ENCODE peak calls at places on chromosomes 4 and X, in four cellular contexts. R is K562, F is HepG2, K is SK-N-SH. M is an unnamed sample.

GRCh38 chr4:52983563-52984303 is 121.6 kb downstream of the RASL11B start:
- DNase-seq in R (peak; percentile 67), F (peak; percentile 67), K (peak; percentile 49), M (peak; percentile 50)

GRCh38 chr4:13559414-13559813 is 15.1 kb upstream of the NKX3-2 start:
- DNase-seq in R (no peak), F (no peak), K (no peak), M (no peak)

GRCh38 chr4:101696276-101697010 is 94.1 kb upstream of the BANK1 start:
- DNase-seq in R (no peak), F (no peak), K (no peak), M (no peak)

GRCh38 chr4:680931-681645 is 6.7 kb downstream of the MYL5 start:
- DNase-seq in R (peak; percentile 87), F (no peak), K (peak; percentile 94), M (no peak)

GRCh38 chr4:40856836-40857362 is 107.1 kb downstream of the NSUN7 start:
- DNase-seq in R (peak; percentile 43), F (no peak), K (peak; percentile 96), M (no peak)

GRCh38 chr4:72186714-72187113 is 154.9 kb downstream of the NPFFR2 start:
- DNase-seq in R (no peak), F (no peak), K (no peak), M (no peak)

GRCh38 chr4:148029781-148030180 is 297.9 kb downstream of the ARHGAP10 start:
- DNase-seq in R (no peak), F (no peak), K (no peak), M (no peak)

GRCh38 chr4:89305712-89306437 is 1.7 kb downstream of the GPRIN3 start:
- DNase-seq in R (no peak), F (no peak), K (no peak), M (no peak)

GRCh38 chr4:67292649-67293048 is 252.7 kb downstream of the CENPC start:
- DNase-seq in R (no peak), F (no peak), K (no peak), M (no peak)

GRCh38 chr4:138053601-138054322 is 188.4 kb downstream of the SLC7A11 start:
- DNase-seq in R (peak; percentile 11), F (no peak), K (peak; percentile 46), M (peak; percentile 61)

GRCh38 chr4:183443609-183444148 is 757 bp upstream of the CDKN2AIP start:
- DNase-seq in R (peak; percentile 66), F (no peak), K (no peak), M (no peak)

GRCh38 chr4:187504974-187505797 is 490.4 kb upstream of the ZFP42 start:
- DNase-seq in R (peak; percentile 3), F (no peak), K (no peak), M (no peak)

GRCh38 chr4:111045992-111046391 is 423.1 kb upstream of the PITX2 start:
- DNase-seq in R (no peak), F (no peak), K (no peak), M (no peak)

GRCh38 chr4:75555294-75556164 is at the start of gene ODAPH:
- DNase-seq in R (peak; percentile 25), F (no peak), K (no peak), M (no peak)

GRCh38 chrX:39157796-39158195 is 356.5 kb downstream of the MID1IP1 start:
- DNase-seq in R (no peak), F (no peak), K (no peak), M (no peak)

GRCh38 chr4:38815879-38816782 is 11.5 kb upstream of the TLR1 start:
- DNase-seq in R (no peak), F (no peak), K (no peak), M (no peak)

GRCh38 chr4:20395160-20395773 is 143.6 kb downstream of the SLIT2 start:
- DNase-seq in R (peak; percentile 40), F (peak; percentile 32), K (no peak), M (peak; percentile 37)

GRCh38 chr4:121950680-121951569 is 935 bp downstream of the TRPC3 start:
- DNase-seq in R (no peak), F (no peak), K (peak; percentile 44), M (no peak)

GRCh38 chrX:152988536-152989291 is 5.2 kb downstream of the PNMA5 start:
- DNase-seq in R (no peak), F (no peak), K (no peak), M (no peak)

GRCh38 chr4:8010618-8011017 is 71.0 kb upstream of the AFAP1 start:
- DNase-seq in R (no peak), F (peak; percentile 41), K (peak; percentile 96), M (no peak)

GRCh38 chr4:4554234-4554633 is 12.4 kb upstream of the STX18 start:
- DNase-seq in R (no peak), F (no peak), K (no peak), M (no peak)

GRCh38 chr4:8050555-8051206 is 107.9 kb downstream of the ABLIM2 start:
- DNase-seq in R (peak; percentile 29), F (peak; percentile 92), K (peak; percentile 88), M (no peak)

GRCh38 chr4:116925900-116926457 is 159.4 kb downstream of the TRAM1L1 start:
- DNase-seq in R (no peak), F (no peak), K (peak; percentile 69), M (no peak)

GRCh38 chr4:16896871-16897270 is 1.6 kb downstream of the LDB2 start:
- DNase-seq in R (no peak), F (no peak), K (no peak), M (no peak)

GRCh38 chr4:53507671-53508286 is 83.5 kb downstream of the LNX1 start:
- DNase-seq in R (peak; percentile 38), F (peak; percentile 30), K (no peak), M (no peak)

GRCh38 chrX:149837639-149838038 is 43.3 kb upstream of the MAGEA8 start:
- DNase-seq in R (no peak), F (no peak), K (no peak), M (no peak)

GRCh38 chr4:174628206-174628605 is 105.9 kb upstream of the HPGD start:
- DNase-seq in R (no peak), F (no peak), K (no peak), M (no peak)

GRCh38 chrX:10467793-10468192 is 152.6 kb downstream of the MID1 start:
- DNase-seq in R (no peak), F (no peak), K (no peak), M (no peak)

GRCh38 chr4:177511611-177512010 is 69.4 kb upstream of the AGA start:
- DNase-seq in R (no peak), F (no peak), K (no peak), M (peak; percentile 27)

GRCh38 chr4:81255524-81255923 is 40.5 kb upstream of the PRKG2 start:
- DNase-seq in R (no peak), F (no peak), K (no peak), M (no peak)

GRCh38 chr4:64581422-64581821 is 172.2 kb upstream of the TECRL start:
- DNase-seq in R (no peak), F (no peak), K (no peak), M (no peak)

GRCh38 chrX:15607067-15607466 is 6.3 kb upstream of the ACE2 start:
- DNase-seq in R (no peak), F (no peak), K (no peak), M (no peak)

GRCh38 chr4:41644288-41644914 is 104.1 kb downstream of the PHOX2B start:
- DNase-seq in R (peak; percentile 60), F (peak; percentile 3), K (peak; percentile 75), M (no peak)

GRCh38 chrX:49712577-49712976 is 16.8 kb upstream of the PAGE1 start:
- DNase-seq in R (no peak), F (no peak), K (no peak), M (no peak)

GRCh38 chr4:6416518-6417286 is 55.7 kb downstream of the PPP2R2C start:
- DNase-seq in R (no peak), F (no peak), K (peak; percentile 85), M (no peak)

GRCh38 chr4:8379281-8379680 is 61.2 kb downstream of the ACOX3 start:
- DNase-seq in R (no peak), F (no peak), K (no peak), M (no peak)

GRCh38 chr4:123785515-123785914 is 388.9 kb downstream of the SPRY1 start:
- DNase-seq in R (no peak), F (no peak), K (no peak), M (no peak)

GRCh38 chr4:175951794-175952193 is 113.8 kb upstream of the WDR17 start:
- DNase-seq in R (no peak), F (no peak), K (no peak), M (no peak)

GRCh38 chr4:98658287-98659105 is at the start of gene TSPAN5:
- DNase-seq in R (peak; percentile 61), F (peak; percentile 12), K (peak; percentile 95), M (peak; percentile 64)

GRCh38 chr4:98653006-98653405 is 5.4 kb downstream of the TSPAN5 start:
- DNase-seq in R (no peak), F (no peak), K (no peak), M (no peak)

GRCh38 chr4:98657531-98658286 is 702 bp downstream of the TSPAN5 start:
- DNase-seq in R (peak; percentile 8), F (no peak), K (peak; percentile 87), M (no peak)

GRCh38 chr4:98656443-98656842 is 2.0 kb downstream of the TSPAN5 start:
- DNase-seq in R (no peak), F (no peak), K (peak; percentile 21), M (no peak)

GRCh38 chr4:98653890-98654867 is 4.2 kb downstream of the TSPAN5 start:
- DNase-seq in R (no peak), F (no peak), K (no peak), M (peak; percentile 64)
- TF ChIP-seq ELF1 in R (no peak), F (no peak), K (peak; percentile 40), M (no peak)

GRCh38 chr4:68873218-68873502 is 57.4 kb downstream of the UGT2B10 start:
- DNase-seq in R (no peak), F (no peak), K (no peak), M (no peak)
- H3K4me1 ChIP-seq in R (no peaks in the 10 kb centered on the region), F (peaks cover 59% of the 10 kb centered on the region), K (no peaks in the 10 kb centered on the region), M (no peaks in the 10 kb centered on the region)

DNA sequence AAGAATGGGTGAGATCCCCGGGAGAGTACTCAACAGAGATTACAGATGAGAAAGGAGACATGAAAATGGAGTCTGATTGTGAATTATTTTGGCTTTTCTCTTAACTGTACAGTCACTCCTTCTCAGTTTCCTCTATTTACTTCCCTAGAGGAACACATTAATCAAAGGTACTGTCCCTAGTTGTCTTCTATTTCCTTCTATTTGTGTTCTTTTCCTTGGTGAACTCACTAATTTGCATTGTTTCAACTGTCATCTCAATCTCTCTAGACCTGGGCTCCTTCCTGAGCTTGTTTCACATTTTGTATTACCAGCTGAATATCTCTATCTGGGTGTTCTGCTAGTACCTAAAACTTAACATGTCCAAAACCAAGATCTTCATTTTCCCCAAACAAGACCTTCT is 59.8 kb downstream of the ABCB7 start:
- DNase-seq in R (no peak), F (no peak), K (no peak), M (no peak)
- H2AFZ ChIP-seq in R (no peak overlapping the region), F (no peak overlapping the region), K (no peak overlapping the region), M (no peak overlapping the region)

DNA sequence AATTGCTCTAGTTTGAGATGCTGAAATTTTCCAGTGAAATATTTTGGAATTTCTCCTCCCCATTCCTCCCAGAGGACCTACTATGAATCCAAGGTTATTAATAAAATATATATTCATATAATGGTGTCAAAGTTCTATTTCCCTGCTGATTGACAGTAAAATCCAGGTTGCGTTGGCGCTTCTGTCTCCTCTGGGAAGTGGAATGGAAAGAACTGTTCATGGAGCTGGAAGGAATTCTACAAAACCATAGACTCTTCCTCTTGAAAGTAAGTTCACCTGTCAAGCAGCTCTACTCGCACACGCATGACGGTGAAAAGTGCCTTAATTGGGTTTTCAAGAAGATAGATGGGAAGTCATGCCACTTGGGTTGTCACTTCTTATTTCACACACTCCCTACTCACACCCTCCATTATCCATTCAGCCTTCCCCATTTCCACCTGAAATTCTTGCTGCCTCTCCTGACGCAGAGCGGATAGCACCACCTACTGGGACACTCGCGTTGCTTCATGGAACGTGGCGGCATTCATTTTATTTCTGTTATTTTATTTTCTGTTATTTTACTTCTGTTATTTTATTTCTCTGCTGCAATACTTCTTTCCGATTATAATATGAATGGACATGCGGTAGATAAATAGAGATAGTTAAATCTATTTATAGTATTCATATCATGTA is 351.5 kb downstream of the NLGN4X start:
- DNase-seq in R (peak; percentile 8), F (peak; percentile 0), K (peak; percentile 21), M (no peak)
- TF ChIP-seq ELF1 in R (no peak), F (no peak), K (no peak), M (no peak)